ENCODE peak calls at places on chromosomes 12 and 14, in ten cellular contexts. One of them, this sample, is unnamed.

GRCh38 chr12:89494411-89495231 is 30.0 kb downstream of the GALNT4 start:
- DNase-seq in cerebellar cortex: no peak
- DNase-seq in WTC11: no peak
- DNase-seq in fibroblast of the aortic adventitia: no peak
- DNase-seq in NCI-H1092: no peak
- DNase-seq in activated T-helper 1 cell treated with anti-CD3 and anti-CD28 coated beads, Interleukin-2, amount 50 U/mL, for 16 hours: peak
- DNase-seq in stimulated activated CD4-positive, alpha-beta T cell treated with anti-CD3 and anti-CD28 coated beads, Interleukin-15, amount 100 ng/mL, for 24 hours: peak
- DNase-seq in progenitor cell of endocrine pancreas: no peak
- DNase-seq in A549: no peak
- DNase-seq in spleen: no peak
- DNase-seq in this sample: no peak

GRCh38 chr12:48934312-48934706 is 9.0 kb upstream of the FKBP11 start:
- DNase-seq in WTC11: no peak
- DNase-seq in progenitor cell of endocrine pancreas: no peak
- DNase-seq in A549: peak
- DNase-seq in activated T-helper 1 cell treated with anti-CD3 and anti-CD28 coated beads, Interleukin-2, amount 50 U/mL, for 16 hours: no peak
- DNase-seq in fibroblast of the aortic adventitia: no peak
- DNase-seq in NCI-H1092: no peak
- DNase-seq in cerebellar cortex: no peak
- DNase-seq in stimulated activated CD4-positive, alpha-beta T cell treated with anti-CD3 and anti-CD28 coated beads, Interleukin-15, amount 100 ng/mL, for 24 hours: no peak
- DNase-seq in spleen: no peak
- DNase-seq in this sample: no peak

GRCh38 chr12:109732321-109733305 is 19.0 kb downstream of the FAM222A start:
- DNase-seq in WTC11: peak
- DNase-seq in NCI-H1092: no peak
- DNase-seq in cerebellar cortex: no peak
- DNase-seq in activated T-helper 1 cell treated with anti-CD3 and anti-CD28 coated beads, Interleukin-2, amount 50 U/mL, for 16 hours: no peak
- DNase-seq in A549: no peak
- DNase-seq in stimulated activated CD4-positive, alpha-beta T cell treated with anti-CD3 and anti-CD28 coated beads, Interleukin-15, amount 100 ng/mL, for 24 hours: no peak
- DNase-seq in spleen: peak
- DNase-seq in progenitor cell of endocrine pancreas: no peak
- DNase-seq in fibroblast of the aortic adventitia: no peak
- DNase-seq in this sample: no peak

GRCh38 chr12:84757978-84758377 is 154.6 kb downstream of the SLC6A15 start:
- DNase-seq in fibroblast of the aortic adventitia: peak
- DNase-seq in stimulated activated CD4-positive, alpha-beta T cell treated with anti-CD3 and anti-CD28 coated beads, Interleukin-15, amount 100 ng/mL, for 24 hours: no peak
- DNase-seq in WTC11: no peak
- DNase-seq in cerebellar cortex: no peak
- DNase-seq in activated T-helper 1 cell treated with anti-CD3 and anti-CD28 coated beads, Interleukin-2, amount 50 U/mL, for 16 hours: no peak
- DNase-seq in progenitor cell of endocrine pancreas: no peak
- DNase-seq in A549: no peak
- DNase-seq in NCI-H1092: no peak
- DNase-seq in spleen: no peak
- DNase-seq in this sample: no peak

GRCh38 chr12:50353869-50354593 is 42.4 kb downstream of the FAM186A start:
- DNase-seq in progenitor cell of endocrine pancreas: no peak
- DNase-seq in spleen: no peak
- DNase-seq in activated T-helper 1 cell treated with anti-CD3 and anti-CD28 coated beads, Interleukin-2, amount 50 U/mL, for 16 hours: no peak
- DNase-seq in A549: no peak
- DNase-seq in WTC11: no peak
- DNase-seq in NCI-H1092: no peak
- DNase-seq in fibroblast of the aortic adventitia: peak
- DNase-seq in stimulated activated CD4-positive, alpha-beta T cell treated with anti-CD3 and anti-CD28 coated beads, Interleukin-15, amount 100 ng/mL, for 24 hours: no peak
- DNase-seq in cerebellar cortex: no peak
- DNase-seq in this sample: no peak

GRCh38 chr14:49975286-49975685 is 82.4 kb downstream of the ARF6 start:
- DNase-seq in NCI-H1092: no peak
- DNase-seq in A549: peak
- DNase-seq in stimulated activated CD4-positive, alpha-beta T cell treated with anti-CD3 and anti-CD28 coated beads, Interleukin-15, amount 100 ng/mL, for 24 hours: no peak
- DNase-seq in cerebellar cortex: no peak
- DNase-seq in spleen: no peak
- DNase-seq in fibroblast of the aortic adventitia: peak
- DNase-seq in WTC11: no peak
- DNase-seq in progenitor cell of endocrine pancreas: no peak
- DNase-seq in activated T-helper 1 cell treated with anti-CD3 and anti-CD28 coated beads, Interleukin-2, amount 50 U/mL, for 16 hours: no peak
- DNase-seq in this sample: no peak

GRCh38 chr12:45959728-45960127 is 30.6 kb downstream of the SCAF11 start:
- DNase-seq in spleen: no peak
- DNase-seq in cerebellar cortex: no peak
- DNase-seq in activated T-helper 1 cell treated with anti-CD3 and anti-CD28 coated beads, Interleukin-2, amount 50 U/mL, for 16 hours: no peak
- DNase-seq in progenitor cell of endocrine pancreas: no peak
- DNase-seq in WTC11: no peak
- DNase-seq in fibroblast of the aortic adventitia: no peak
- DNase-seq in stimulated activated CD4-positive, alpha-beta T cell treated with anti-CD3 and anti-CD28 coated beads, Interleukin-15, amount 100 ng/mL, for 24 hours: no peak
- DNase-seq in NCI-H1092: no peak
- DNase-seq in A549: no peak
- DNase-seq in this sample: no peak

GRCh38 chr14:32509632-32510187 is 180.6 kb downstream of the AKAP6 start:
- DNase-seq in fibroblast of the aortic adventitia: peak
- DNase-seq in A549: peak
- DNase-seq in spleen: no peak
- DNase-seq in stimulated activated CD4-positive, alpha-beta T cell treated with anti-CD3 and anti-CD28 coated beads, Interleukin-15, amount 100 ng/mL, for 24 hours: no peak
- DNase-seq in NCI-H1092: no peak
- DNase-seq in WTC11: no peak
- DNase-seq in activated T-helper 1 cell treated with anti-CD3 and anti-CD28 coated beads, Interleukin-2, amount 50 U/mL, for 16 hours: no peak
- DNase-seq in cerebellar cortex: peak
- DNase-seq in progenitor cell of endocrine pancreas: no peak
- DNase-seq in this sample: peak

GRCh38 chr12:123107926-123108681 is 42.8 kb downstream of the PITPNM2 start:
- DNase-seq in progenitor cell of endocrine pancreas: no peak
- DNase-seq in spleen: no peak
- DNase-seq in fibroblast of the aortic adventitia: no peak
- DNase-seq in NCI-H1092: no peak
- DNase-seq in activated T-helper 1 cell treated with anti-CD3 and anti-CD28 coated beads, Interleukin-2, amount 50 U/mL, for 16 hours: no peak
- DNase-seq in cerebellar cortex: no peak
- DNase-seq in WTC11: no peak
- DNase-seq in stimulated activated CD4-positive, alpha-beta T cell treated with anti-CD3 and anti-CD28 coated beads, Interleukin-15, amount 100 ng/mL, for 24 hours: no peak
- DNase-seq in A549: no peak
- DNase-seq in this sample: no peak

GRCh38 chr12:104632724-104633181 is 176.0 kb downstream of the CHST11 start:
- DNase-seq in activated T-helper 1 cell treated with anti-CD3 and anti-CD28 coated beads, Interleukin-2, amount 50 U/mL, for 16 hours: no peak
- DNase-seq in A549: no peak
- DNase-seq in WTC11: no peak
- DNase-seq in NCI-H1092: no peak
- DNase-seq in spleen: no peak
- DNase-seq in cerebellar cortex: no peak
- DNase-seq in stimulated activated CD4-positive, alpha-beta T cell treated with anti-CD3 and anti-CD28 coated beads, Interleukin-15, amount 100 ng/mL, for 24 hours: peak
- DNase-seq in fibroblast of the aortic adventitia: peak
- DNase-seq in progenitor cell of endocrine pancreas: no peak
- DNase-seq in this sample: peak

GRCh38 chr14:23095196-23096108 is at the start of gene C14orf119:
- DNase-seq in NCI-H1092: no peak
- DNase-seq in WTC11: peak
- DNase-seq in stimulated activated CD4-positive, alpha-beta T cell treated with anti-CD3 and anti-CD28 coated beads, Interleukin-15, amount 100 ng/mL, for 24 hours: peak
- DNase-seq in A549: peak
- DNase-seq in activated T-helper 1 cell treated with anti-CD3 and anti-CD28 coated beads, Interleukin-2, amount 50 U/mL, for 16 hours: peak
- DNase-seq in spleen: peak
- DNase-seq in progenitor cell of endocrine pancreas: peak
- DNase-seq in fibroblast of the aortic adventitia: peak
- DNase-seq in cerebellar cortex: peak
- DNase-seq in this sample: peak

GRCh38 chr14:79899610-79900009 is 311.7 kb downstream of the DIO2 start:
- DNase-seq in spleen: no peak
- DNase-seq in WTC11: no peak
- DNase-seq in A549: no peak
- DNase-seq in cerebellar cortex: no peak
- DNase-seq in fibroblast of the aortic adventitia: no peak
- DNase-seq in NCI-H1092: no peak
- DNase-seq in stimulated activated CD4-positive, alpha-beta T cell treated with anti-CD3 and anti-CD28 coated beads, Interleukin-15, amount 100 ng/mL, for 24 hours: no peak
- DNase-seq in progenitor cell of endocrine pancreas: no peak
- DNase-seq in activated T-helper 1 cell treated with anti-CD3 and anti-CD28 coated beads, Interleukin-2, amount 50 U/mL, for 16 hours: no peak
- DNase-seq in this sample: no peak

GRCh38 chr14:85191986-85192385 is 338.0 kb upstream of the FLRT2 start:
- DNase-seq in WTC11: no peak
- DNase-seq in A549: no peak
- DNase-seq in spleen: no peak
- DNase-seq in progenitor cell of endocrine pancreas: no peak
- DNase-seq in NCI-H1092: no peak
- DNase-seq in activated T-helper 1 cell treated with anti-CD3 and anti-CD28 coated beads, Interleukin-2, amount 50 U/mL, for 16 hours: no peak
- DNase-seq in cerebellar cortex: no peak
- DNase-seq in stimulated activated CD4-positive, alpha-beta T cell treated with anti-CD3 and anti-CD28 coated beads, Interleukin-15, amount 100 ng/mL, for 24 hours: no peak
- DNase-seq in fibroblast of the aortic adventitia: no peak
- DNase-seq in this sample: no peak

GRCh38 chr12:50887191-50887590 is 44.5 kb downstream of the TMPRSS12 start:
- DNase-seq in WTC11: no peak
- DNase-seq in activated T-helper 1 cell treated with anti-CD3 and anti-CD28 coated beads, Interleukin-2, amount 50 U/mL, for 16 hours: no peak
- DNase-seq in spleen: no peak
- DNase-seq in fibroblast of the aortic adventitia: no peak
- DNase-seq in stimulated activated CD4-positive, alpha-beta T cell treated with anti-CD3 and anti-CD28 coated beads, Interleukin-15, amount 100 ng/mL, for 24 hours: no peak
- DNase-seq in progenitor cell of endocrine pancreas: no peak
- DNase-seq in cerebellar cortex: no peak
- DNase-seq in A549: no peak
- DNase-seq in NCI-H1092: no peak
- DNase-seq in this sample: no peak

GRCh38 chr14:104594310-104595046 is 10.1 kb downstream of the TMEM179 start:
- DNase-seq in activated T-helper 1 cell treated with anti-CD3 and anti-CD28 coated beads, Interleukin-2, amount 50 U/mL, for 16 hours: no peak
- DNase-seq in stimulated activated CD4-positive, alpha-beta T cell treated with anti-CD3 and anti-CD28 coated beads, Interleukin-15, amount 100 ng/mL, for 24 hours: no peak
- DNase-seq in fibroblast of the aortic adventitia: no peak
- DNase-seq in A549: no peak
- DNase-seq in NCI-H1092: no peak
- DNase-seq in progenitor cell of endocrine pancreas: no peak
- DNase-seq in spleen: no peak
- DNase-seq in cerebellar cortex: no peak
- DNase-seq in WTC11: no peak
- DNase-seq in this sample: no peak

GRCh38 chr14:89466460-89466859 is 49.4 kb upstream of the FOXN3 start:
- DNase-seq in progenitor cell of endocrine pancreas: no peak
- DNase-seq in NCI-H1092: no peak
- DNase-seq in WTC11: no peak
- DNase-seq in spleen: peak
- DNase-seq in activated T-helper 1 cell treated with anti-CD3 and anti-CD28 coated beads, Interleukin-2, amount 50 U/mL, for 16 hours: no peak
- DNase-seq in stimulated activated CD4-positive, alpha-beta T cell treated with anti-CD3 and anti-CD28 coated beads, Interleukin-15, amount 100 ng/mL, for 24 hours: no peak
- DNase-seq in fibroblast of the aortic adventitia: no peak
- DNase-seq in cerebellar cortex: no peak
- DNase-seq in A549: no peak
- DNase-seq in this sample: no peak

GRCh38 chr14:22657861-22658260 is 13.7 kb upstream of the OR6J1 start:
- DNase-seq in activated T-helper 1 cell treated with anti-CD3 and anti-CD28 coated beads, Interleukin-2, amount 50 U/mL, for 16 hours: no peak
- DNase-seq in progenitor cell of endocrine pancreas: no peak
- DNase-seq in A549: peak
- DNase-seq in NCI-H1092: no peak
- DNase-seq in stimulated activated CD4-positive, alpha-beta T cell treated with anti-CD3 and anti-CD28 coated beads, Interleukin-15, amount 100 ng/mL, for 24 hours: no peak
- DNase-seq in fibroblast of the aortic adventitia: peak
- DNase-seq in WTC11: no peak
- DNase-seq in spleen: no peak
- DNase-seq in cerebellar cortex: peak
- DNase-seq in this sample: no peak

GRCh38 chr12:7832059-7832696 is 40.5 kb downstream of the SLC2A14 start:
- DNase-seq in progenitor cell of endocrine pancreas: no peak
- DNase-seq in NCI-H1092: no peak
- DNase-seq in WTC11: peak
- DNase-seq in A549: peak
- DNase-seq in activated T-helper 1 cell treated with anti-CD3 and anti-CD28 coated beads, Interleukin-2, amount 50 U/mL, for 16 hours: peak
- DNase-seq in stimulated activated CD4-positive, alpha-beta T cell treated with anti-CD3 and anti-CD28 coated beads, Interleukin-15, amount 100 ng/mL, for 24 hours: peak
- DNase-seq in spleen: no peak
- DNase-seq in fibroblast of the aortic adventitia: peak
- DNase-seq in cerebellar cortex: peak
- DNase-seq in this sample: no peak

GRCh38 chr14:57617510-57617909 is 123.9 kb upstream of the CCDC198 start:
- DNase-seq in A549: no peak
- DNase-seq in progenitor cell of endocrine pancreas: no peak
- DNase-seq in stimulated activated CD4-positive, alpha-beta T cell treated with anti-CD3 and anti-CD28 coated beads, Interleukin-15, amount 100 ng/mL, for 24 hours: no peak
- DNase-seq in spleen: no peak
- DNase-seq in NCI-H1092: no peak
- DNase-seq in WTC11: no peak
- DNase-seq in activated T-helper 1 cell treated with anti-CD3 and anti-CD28 coated beads, Interleukin-2, amount 50 U/mL, for 16 hours: no peak
- DNase-seq in fibroblast of the aortic adventitia: no peak
- DNase-seq in cerebellar cortex: no peak
- DNase-seq in this sample: no peak

GRCh38 chr12:100706029-100706428 is 88.5 kb upstream of the ANO4 start:
- DNase-seq in fibroblast of the aortic adventitia: peak
- DNase-seq in cerebellar cortex: no peak
- DNase-seq in spleen: no peak
- DNase-seq in progenitor cell of endocrine pancreas: no peak
- DNase-seq in WTC11: no peak
- DNase-seq in activated T-helper 1 cell treated with anti-CD3 and anti-CD28 coated beads, Interleukin-2, amount 50 U/mL, for 16 hours: no peak
- DNase-seq in NCI-H1092: peak
- DNase-seq in A549: peak
- DNase-seq in stimulated activated CD4-positive, alpha-beta T cell treated with anti-CD3 and anti-CD28 coated beads, Interleukin-15, amount 100 ng/mL, for 24 hours: no peak
- DNase-seq in this sample: no peak

GRCh38 chr12:694734-695503 is 31.7 kb upstream of the NINJ2 start:
- DNase-seq in fibroblast of the aortic adventitia: no peak
- DNase-seq in spleen: no peak
- DNase-seq in cerebellar cortex: no peak
- DNase-seq in stimulated activated CD4-positive, alpha-beta T cell treated with anti-CD3 and anti-CD28 coated beads, Interleukin-15, amount 100 ng/mL, for 24 hours: no peak
- DNase-seq in WTC11: no peak
- DNase-seq in progenitor cell of endocrine pancreas: no peak
- DNase-seq in activated T-helper 1 cell treated with anti-CD3 and anti-CD28 coated beads, Interleukin-2, amount 50 U/mL, for 16 hours: no peak
- DNase-seq in A549: no peak
- DNase-seq in NCI-H1092: no peak
- DNase-seq in this sample: no peak

GRCh38 chr14:36449903-36450302 is 70.1 kb downstream of the NKX2-1 start:
- DNase-seq in stimulated activated CD4-positive, alpha-beta T cell treated with anti-CD3 and anti-CD28 coated beads, Interleukin-15, amount 100 ng/mL, for 24 hours: no peak
- DNase-seq in WTC11: no peak
- DNase-seq in cerebellar cortex: no peak
- DNase-seq in NCI-H1092: no peak
- DNase-seq in A549: peak
- DNase-seq in progenitor cell of endocrine pancreas: no peak
- DNase-seq in fibroblast of the aortic adventitia: no peak
- DNase-seq in spleen: no peak
- DNase-seq in activated T-helper 1 cell treated with anti-CD3 and anti-CD28 coated beads, Interleukin-2, amount 50 U/mL, for 16 hours: no peak
- DNase-seq in this sample: no peak

GRCh38 chr14:73594491-73594890 is 2.8 kb downstream of the ACOT4 start:
- DNase-seq in stimulated activated CD4-positive, alpha-beta T cell treated with anti-CD3 and anti-CD28 coated beads, Interleukin-15, amount 100 ng/mL, for 24 hours: no peak
- DNase-seq in spleen: no peak
- DNase-seq in cerebellar cortex: no peak
- DNase-seq in WTC11: no peak
- DNase-seq in progenitor cell of endocrine pancreas: no peak
- DNase-seq in fibroblast of the aortic adventitia: no peak
- DNase-seq in activated T-helper 1 cell treated with anti-CD3 and anti-CD28 coated beads, Interleukin-2, amount 50 U/mL, for 16 hours: no peak
- DNase-seq in NCI-H1092: no peak
- DNase-seq in A549: no peak
- DNase-seq in this sample: no peak

GRCh38 chr14:95557291-95557690 is 22.4 kb downstream of the GLRX5 start:
- DNase-seq in A549: no peak
- DNase-seq in activated T-helper 1 cell treated with anti-CD3 and anti-CD28 coated beads, Interleukin-2, amount 50 U/mL, for 16 hours: no peak
- DNase-seq in progenitor cell of endocrine pancreas: no peak
- DNase-seq in spleen: no peak
- DNase-seq in cerebellar cortex: no peak
- DNase-seq in stimulated activated CD4-positive, alpha-beta T cell treated with anti-CD3 and anti-CD28 coated beads, Interleukin-15, amount 100 ng/mL, for 24 hours: no peak
- DNase-seq in fibroblast of the aortic adventitia: no peak
- DNase-seq in NCI-H1092: no peak
- DNase-seq in WTC11: no peak
- DNase-seq in this sample: no peak

GRCh38 chr12:1356285-1356684 is 238.1 kb downstream of the FBXL14 start:
- DNase-seq in cerebellar cortex: no peak
- DNase-seq in spleen: no peak
- DNase-seq in fibroblast of the aortic adventitia: no peak
- DNase-seq in activated T-helper 1 cell treated with anti-CD3 and anti-CD28 coated beads, Interleukin-2, amount 50 U/mL, for 16 hours: no peak
- DNase-seq in A549: no peak
- DNase-seq in progenitor cell of endocrine pancreas: no peak
- DNase-seq in stimulated activated CD4-positive, alpha-beta T cell treated with anti-CD3 and anti-CD28 coated beads, Interleukin-15, amount 100 ng/mL, for 24 hours: no peak
- DNase-seq in NCI-H1092: no peak
- DNase-seq in WTC11: no peak
- DNase-seq in this sample: no peak

GRCh38 chr12:6141048-6141447 is 16.6 kb upstream of the VWF start:
- DNase-seq in spleen: no peak
- DNase-seq in A549: no peak
- DNase-seq in fibroblast of the aortic adventitia: no peak
- DNase-seq in activated T-helper 1 cell treated with anti-CD3 and anti-CD28 coated beads, Interleukin-2, amount 50 U/mL, for 16 hours: no peak
- DNase-seq in progenitor cell of endocrine pancreas: no peak
- DNase-seq in cerebellar cortex: no peak
- DNase-seq in stimulated activated CD4-positive, alpha-beta T cell treated with anti-CD3 and anti-CD28 coated beads, Interleukin-15, amount 100 ng/mL, for 24 hours: peak
- DNase-seq in WTC11: no peak
- DNase-seq in NCI-H1092: no peak
- DNase-seq in this sample: no peak

GRCh38 chr12:102063066-102063465 is 1.3 kb upstream of the WASHC3 start:
- DNase-seq in A549: peak
- DNase-seq in fibroblast of the aortic adventitia: no peak
- DNase-seq in NCI-H1092: no peak
- DNase-seq in cerebellar cortex: peak
- DNase-seq in progenitor cell of endocrine pancreas: no peak
- DNase-seq in spleen: no peak
- DNase-seq in stimulated activated CD4-positive, alpha-beta T cell treated with anti-CD3 and anti-CD28 coated beads, Interleukin-15, amount 100 ng/mL, for 24 hours: no peak
- DNase-seq in WTC11: no peak
- DNase-seq in activated T-helper 1 cell treated with anti-CD3 and anti-CD28 coated beads, Interleukin-2, amount 50 U/mL, for 16 hours: no peak
- DNase-seq in this sample: no peak

GRCh38 chr12:92974759-92975158 is 45.7 kb upstream of the EEA1 start:
- DNase-seq in A549: no peak
- DNase-seq in stimulated activated CD4-positive, alpha-beta T cell treated with anti-CD3 and anti-CD28 coated beads, Interleukin-15, amount 100 ng/mL, for 24 hours: no peak
- DNase-seq in progenitor cell of endocrine pancreas: no peak
- DNase-seq in spleen: no peak
- DNase-seq in activated T-helper 1 cell treated with anti-CD3 and anti-CD28 coated beads, Interleukin-2, amount 50 U/mL, for 16 hours: no peak
- DNase-seq in WTC11: no peak
- DNase-seq in fibroblast of the aortic adventitia: no peak
- DNase-seq in NCI-H1092: no peak
- DNase-seq in cerebellar cortex: no peak
- DNase-seq in this sample: no peak